ENCODE peak calls at places on chromosomes 1 and 21, in seven cellular contexts. H, S, B, J, U, E and V are unnamed samples.

GRCh38 chr1:213041443-213041842 is 9.6 kb upstream of the RPS6KC1 start:
- DNase-seq in H (no peak), S (no peak), B (no peak), J (no peak), U (no peak), E (no peak), V (no peak)

GRCh38 chr1:93172778-93173177 is 7.4 kb downstream of the TMED5 start:
- DNase-seq in H (no peak), S (no peak), B (no peak), J (no peak), U (no peak), E (no peak), V (no peak)

GRCh38 chr1:3639397-3639911 is 10.4 kb downstream of the WRAP73 start:
- DNase-seq in H (no peak), S (no peak), B (no peak), J (no peak), U (no peak), E (no peak), V (no peak)

GRCh38 chr1:226121587-226122400 is 59.3 kb downstream of the H3-3A start:
- DNase-seq in H (peak; percentile 91), S (peak; percentile 69), B (peak; percentile 67), J (peak; percentile 90), U (no peak), E (peak; percentile 56), V (peak; percentile 71)

GRCh38 chr21:25848309-25848708 is 113.5 kb downstream of the GABPA start:
- DNase-seq in H (no peak), S (no peak), B (no peak), J (no peak), U (no peak), E (no peak), V (no peak)

GRCh38 chr1:205510308-205510950 is 6.0 kb downstream of the CDK18 start:
- DNase-seq in H (no peak), S (no peak), B (no peak), J (no peak), U (no peak), E (no peak), V (no peak)

GRCh38 chr1:26478159-26478558 is 5.9 kb downstream of the HMGN2 start:
- DNase-seq in H (no peak), S (no peak), B (no peak), J (no peak), U (no peak), E (no peak), V (no peak)

GRCh38 chr1:193705473-193706074 is 519.2 kb upstream of the B3GALT2 start:
- DNase-seq in H (no peak), S (no peak), B (no peak), J (no peak), U (no peak), E (no peak), V (no peak)

GRCh38 chr1:236608930-236609726 is 4.8 kb upstream of the HEATR1 start:
- DNase-seq in H (no peak), S (no peak), B (peak; percentile 73), J (no peak), U (no peak), E (peak; percentile 74), V (peak; percentile 67)

GRCh38 chr1:240691521-240692338 is 79.8 kb upstream of the GREM2 start:
- DNase-seq in H (peak; percentile 88), S (peak; percentile 44), B (peak; percentile 63), J (no peak), U (peak; percentile 85), E (peak; percentile 13), V (peak; percentile 55)

GRCh38 chr1:246320286-246320685 is 186.8 kb downstream of the SMYD3 start:
- DNase-seq in H (no peak), S (no peak), B (no peak), J (no peak), U (no peak), E (no peak), V (no peak)

DNA sequence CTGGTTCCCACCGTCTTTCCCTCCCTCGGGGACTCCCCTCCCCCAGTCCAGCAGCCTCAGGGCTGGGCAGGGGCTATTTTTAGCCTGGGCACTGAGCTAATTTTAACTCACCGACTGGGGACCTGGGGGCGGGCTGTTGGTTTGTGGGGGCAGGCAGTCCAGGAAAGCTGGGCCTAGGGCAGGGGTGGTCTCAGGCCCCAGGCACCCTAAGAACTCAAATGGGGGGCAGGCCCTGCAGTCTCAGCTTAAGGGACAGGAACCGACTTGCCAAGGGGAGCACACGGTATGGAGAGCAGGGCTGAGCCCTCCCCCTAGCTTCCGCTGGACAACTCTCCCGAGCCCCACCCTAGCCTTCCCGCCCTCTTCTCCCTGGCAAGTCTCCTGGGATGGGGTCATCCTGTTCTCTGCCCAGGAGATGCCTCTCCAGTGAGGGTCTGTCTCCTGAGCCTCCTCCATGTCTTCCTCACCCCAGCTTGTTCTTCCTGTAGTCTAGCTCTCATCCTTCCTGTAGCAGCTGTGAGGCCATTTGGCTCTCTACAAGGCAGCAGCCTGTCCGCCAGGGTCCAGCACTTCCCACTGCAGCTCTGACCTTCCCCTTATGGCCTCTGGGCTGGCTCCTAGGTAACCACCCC is 10.1 kb downstream of the MEF2D start:
- DNase-seq in H (no peak), S (peak; percentile 65), B (peak; percentile 33), J (no peak), U (no peak), E (no peak), V (peak; percentile 73)
- TF ChIP-seq POLR2A in H (no peak), S (no peak), B (no peak), J (no peak), U (no peak), E (no peak), V (no peak)

GRCh38 chr1:46303038-46303871 is at the start of the genes LRRC41 and UQCRH:
- DNase-seq in H (peak; percentile 99), S (peak; percentile 90), B (peak; percentile 98), J (peak; percentile 81), U (peak; percentile 97), E (peak; percentile 97), V (peak; percentile 98)
- TF ChIP-seq POLR2A in H (peak; percentile 49), S (peak; percentile 67), B (peak; percentile 83), J (peak; percentile 73), U (peak; percentile 52), E (peak; percentile 93), V (peak; percentile 69)

GRCh38 chr1:185984113-185984836 is 250.1 kb downstream of the HMCN1 start:
- DNase-seq in H (no peak), S (no peak), B (no peak), J (no peak), U (no peak), E (no peak), V (no peak)
- TF ChIP-seq POLR2A in H (no peak), S (no peak), B (no peak), J (no peak), U (no peak), E (no peak), V (no peak)

DNA sequence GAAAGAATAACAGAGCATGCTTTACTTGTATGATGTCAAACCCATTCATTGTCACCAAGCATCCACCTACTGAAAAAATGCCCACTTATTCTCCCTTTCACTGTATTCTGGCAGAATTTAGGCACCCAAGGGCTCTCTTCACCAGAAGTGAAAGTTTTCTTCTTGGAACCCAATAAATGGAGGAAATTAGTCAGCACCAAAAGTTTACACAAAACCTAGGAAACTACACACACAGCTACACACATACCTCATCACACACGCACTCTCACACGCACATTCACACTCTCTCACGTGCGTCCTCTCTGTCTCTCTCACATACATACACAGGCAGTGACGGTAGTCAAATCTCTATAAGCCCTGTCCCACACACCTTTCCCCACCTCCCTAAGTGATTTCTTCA is 37.6 kb downstream of the MCOLN2 start:
- DNase-seq in H (no peak), S (no peak), B (no peak), J (no peak), U (no peak), E (no peak), V (no peak)
- TF ChIP-seq POLR2A in H (no peak), S (no peak), B (no peak), J (peak; percentile 23), U (no peak), E (no peak), V (no peak)

GRCh38 chr1:156279837-156280236 is 2.8 kb downstream of the SMG5 start:
- DNase-seq in H (no peak), S (no peak), B (no peak), J (no peak), U (no peak), E (no peak), V (no peak)

GRCh38 chr1:156282143-156282478 is 514 bp downstream of the SMG5 start:
- DNase-seq in H (no peak), S (no peak), B (peak; percentile 53), J (no peak), U (no peak), E (peak; percentile 40), V (peak; percentile 33)

GRCh38 chr1:156284112-156284511 is at the start of gene TMEM79:
- DNase-seq in H (no peak), S (no peak), B (no peak), J (no peak), U (no peak), E (no peak), V (no peak)

GRCh38 chr1:156282479-156283222 is at the start of gene SMG5:
- DNase-seq in H (peak; percentile 99), S (peak; percentile 98), B (peak; percentile 98), J (peak; percentile 85), U (peak; percentile 97), E (peak; percentile 98), V (peak; percentile 98)

DNA sequence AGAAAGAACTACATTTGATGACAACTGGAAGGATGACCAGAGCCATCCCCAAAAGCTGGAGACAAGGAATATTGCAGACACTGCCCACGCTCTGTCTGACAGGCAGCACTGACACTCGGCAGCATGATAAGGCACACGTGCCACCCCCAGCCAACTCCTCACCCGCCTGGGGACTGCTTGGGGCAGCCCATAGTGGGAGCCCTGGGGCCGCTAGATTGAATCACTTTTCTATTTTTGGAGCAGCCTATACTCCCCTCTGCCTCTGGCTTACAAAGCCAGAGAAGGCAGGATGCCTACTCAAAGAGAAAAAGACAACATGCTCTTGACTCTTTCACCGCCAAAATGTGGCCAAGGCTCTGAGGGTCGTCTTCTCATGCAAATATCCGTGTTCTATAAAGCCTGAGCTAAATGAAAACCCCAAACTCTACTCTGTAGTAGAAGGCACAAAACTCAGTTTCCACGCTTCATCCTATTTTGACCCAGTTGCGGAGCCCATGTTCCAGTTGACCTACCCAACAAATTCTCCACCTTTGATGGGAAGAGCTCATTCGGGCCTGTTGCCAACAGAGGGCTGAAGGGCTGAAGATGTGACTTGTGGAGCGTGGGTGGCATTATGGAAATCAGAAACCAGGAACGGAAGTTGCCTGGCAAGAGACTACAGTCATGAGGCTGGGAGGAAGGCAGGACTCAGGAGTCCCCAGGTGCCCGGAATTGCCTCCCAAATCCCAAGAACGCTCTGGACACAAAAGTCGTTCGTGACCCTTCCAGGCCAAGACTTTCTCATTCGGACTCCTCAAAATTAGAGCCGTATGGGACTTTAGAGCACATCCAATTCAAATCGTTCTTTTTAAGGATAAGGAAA is 1.1 kb downstream of the SMG5 start:
- DNase-seq in H (no peak), S (no peak), B (no peak), J (no peak), U (no peak), E (peak; percentile 32), V (peak; percentile 73)
- TF ChIP-seq POLR2A in H (no peak), S (no peak), B (no peak), J (peak; percentile 24), U (no peak), E (no peak), V (no peak)